ENCODE peak calls at places on chromosomes 12 and 14, in ten cellular contexts. N is mesothelial cell of epicardium, U is MCF 10A, X is omental fat pad, H is cardiac fibroblast, M is endothelial cell of umbilical vein, R is endothelial cell, V is GM13977, A is mucosa of descending colon, F is progenitor cell of endocrine pancreas. I is an unnamed sample.

GRCh38 chr12:4271433-4272013 is 2.0 kb upstream of the CCND2 start:
- DNase-seq in R (peak; percentile 56), X (no peak), V (peak; percentile 74), F (no peak), A (no peak), N (no peak), M (no peak), H (no peak), U (no peak), I (no peak)

GRCh38 chr14:104709387-104710019 is 14.5 kb upstream of the ADSS1 start:
- DNase-seq in F (no peak), N (no peak), A (no peak), H (no peak), X (no peak), V (no peak), U (no peak), R (no peak), M (no peak), I (no peak)

GRCh38 chr12:59268295-59268809 is 327.5 kb upstream of the SLC16A7 start:
- DNase-seq in R (no peak), F (no peak), V (no peak), M (no peak), N (no peak), U (no peak), X (no peak), A (peak; percentile 16), H (no peak), I (no peak)

GRCh38 chr12:90393089-90393488 is 561.9 kb downstream of the CCER1 start:
- DNase-seq in M (no peak), H (no peak), A (no peak), U (no peak), V (no peak), X (no peak), N (no peak), R (no peak), F (no peak), I (no peak)

GRCh38 chr12:70783455-70783854 is 137.1 kb downstream of the PTPRR start:
- DNase-seq in R (no peak), M (no peak), V (no peak), H (no peak), N (no peak), A (no peak), F (no peak), U (no peak), X (no peak), I (no peak)

GRCh38 chr12:94080684-94081009 is 67.7 kb upstream of the PLXNC1 start:
- DNase-seq in A (no peak), V (no peak), U (no peak), H (no peak), X (no peak), M (no peak), R (no peak), F (no peak), N (no peak), I (no peak)

GRCh38 chr12:124126950-124127349 is 153.9 kb downstream of the ZNF664 start:
- DNase-seq in H (no peak), R (no peak), N (no peak), U (no peak), A (no peak), X (no peak), V (peak; percentile 64), M (no peak), F (no peak), I (peak; percentile 75)

GRCh38 chr12:90013409-90013808 is 304.8 kb upstream of the ATP2B1 start:
- DNase-seq in U (no peak), H (no peak), V (no peak), A (no peak), N (no peak), M (no peak), R (no peak), F (no peak), X (no peak), I (no peak)

GRCh38 chr12:94435511-94435927 is 24.1 kb downstream of the CEP83 start:
- DNase-seq in V (no peak), M (no peak), R (no peak), F (no peak), A (no peak), U (no peak), H (no peak), N (no peak), X (no peak), I (no peak)

GRCh38 chr12:125271850-125272249 is 206.6 kb downstream of the AACS start:
- DNase-seq in V (no peak), U (no peak), A (no peak), F (no peak), R (no peak), M (no peak), X (no peak), H (no peak), N (no peak), I (no peak)

GRCh38 chr12:4178424-4179184 is 95.0 kb upstream of the CCND2 start:
- DNase-seq in U (peak; percentile 6), X (no peak), R (no peak), A (no peak), N (no peak), M (no peak), F (no peak), H (no peak), V (peak; percentile 25), I (no peak)

GRCh38 chr12:122886851-122887816 is 8.8 kb downstream of the VPS37B start:
- DNase-seq in M (peak; percentile 71), X (no peak), H (peak; percentile 70), A (no peak), F (no peak), R (no peak), U (peak; percentile 87), N (no peak), V (no peak), I (peak; percentile 86)

GRCh38 chr12:58757422-58757821 is 162.9 kb downstream of the LRIG3 start:
- DNase-seq in V (no peak), X (no peak), N (no peak), H (peak; percentile 93), A (no peak), M (peak; percentile 89), R (no peak), U (no peak), F (no peak), I (no peak)

GRCh38 chr12:13293086-13293485 is 96.6 kb downstream of the EMP1 start:
- DNase-seq in X (no peak), M (no peak), U (no peak), N (no peak), R (no peak), A (no peak), V (no peak), H (peak; percentile 41), F (no peak), I (no peak)

GRCh38 chr14:104221636-104222375 is 83.4 kb downstream of the KIF26A start:
- DNase-seq in X (no peak), U (no peak), V (no peak), M (no peak), R (no peak), A (peak; percentile 46), H (no peak), N (no peak), F (no peak), I (no peak)

GRCh38 chr14:69204753-69205152 is 13.5 kb downstream of the EXD2 start:
- DNase-seq in R (no peak), U (no peak), N (no peak), F (no peak), X (no peak), V (no peak), M (peak; percentile 29), H (peak; percentile 74), A (no peak), I (no peak)

GRCh38 chr12:54700301-54700700 is 52.1 kb upstream of the DCD start:
- DNase-seq in R (no peak), U (no peak), N (no peak), F (no peak), A (no peak), H (no peak), X (no peak), M (no peak), V (no peak), I (no peak)

GRCh38 chr14:93013368-93013719 is 90.4 kb downstream of the CHGA start:
- DNase-seq in A (no peak), N (no peak), X (no peak), R (no peak), V (peak; percentile 50), M (no peak), H (peak; percentile 78), F (no peak), U (peak; percentile 26), I (no peak)

GRCh38 chr14:98956181-98956580 is 315.8 kb downstream of the BCL11B start:
- DNase-seq in X (no peak), R (no peak), V (no peak), A (no peak), N (no peak), U (no peak), F (no peak), M (no peak), H (no peak), I (no peak)
- TF ChIP-seq CTCF in X (no peak), R (no peak), V (no peak), A (no peak), N (no peak), U (no peak), F (no peak), M (no peak), H (no peak), I (no peak)

DNA sequence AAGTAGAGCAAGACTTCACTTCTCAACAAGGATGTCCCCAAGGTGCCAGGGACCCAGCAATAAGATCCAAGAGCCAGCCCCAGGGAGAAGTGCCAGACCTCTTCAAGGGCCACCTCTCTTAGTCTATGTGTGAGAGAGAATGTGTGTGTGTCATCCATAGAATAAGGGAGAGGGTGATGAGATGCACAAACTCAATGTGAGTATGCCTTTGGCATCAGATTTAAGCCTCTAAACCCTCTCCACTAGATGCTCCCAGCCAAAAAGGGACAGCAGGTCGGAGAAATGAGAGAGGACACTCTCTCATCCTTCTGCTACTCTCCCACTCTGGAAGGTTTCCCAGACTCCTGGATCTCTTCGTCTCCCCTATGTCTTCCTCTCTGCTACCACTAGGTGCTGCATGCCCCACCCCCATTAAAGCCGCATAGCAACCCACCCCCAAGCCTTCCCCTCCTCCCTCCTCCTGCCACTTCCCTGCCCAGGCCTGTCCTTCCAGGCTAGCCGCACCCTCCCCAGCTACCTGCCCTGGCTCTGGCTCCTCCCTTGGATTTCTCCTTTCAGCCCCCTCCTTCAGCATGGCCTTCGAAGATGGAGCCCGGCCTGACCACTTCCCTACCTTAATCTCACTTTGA is 7.6 kb downstream of the RARG start:
- DNase-seq in M (no peak), A (no peak), F (no peak), V (no peak), R (no peak), U (peak; percentile 60), H (no peak), N (no peak), X (no peak), I (no peak)
- TF ChIP-seq CTCF in M (peak; percentile 23), A (no peak), F (peak; percentile 48), V (no peak), R (no peak), U (peak; percentile 27), H (peak; percentile 17), N (peak; percentile 39), X (no peak), I (peak; percentile 9)

GRCh38 chr14:43647302-43647701 is 859.8 kb downstream of the FSCB start:
- DNase-seq in V (no peak), M (no peak), X (no peak), A (no peak), N (no peak), H (no peak), U (peak; percentile 3), F (no peak), R (no peak), I (no peak)
- TF ChIP-seq CTCF in V (peak; percentile 15), M (no peak), X (no peak), A (no peak), N (no peak), H (no peak), U (no peak), F (peak; percentile 12), R (no peak), I (no peak)

GRCh38 chr12:1115471-1116242 is 124.6 kb downstream of the ERC1 start:
- DNase-seq in F (no peak), M (peak; percentile 45), A (no peak), H (peak; percentile 90), X (no peak), V (no peak), R (no peak), N (no peak), U (peak; percentile 79), I (no peak)
- TF ChIP-seq CTCF in F (no peak), M (no peak), A (no peak), H (no peak), X (no peak), V (no peak), R (no peak), N (no peak), U (no peak), I (no peak)

I was measured in GM12864.